ENCODE peak calls at places on chromosomes 7 and 10, in five cellular contexts. D is PC-3, X is psoas muscle, O is GM23338, R is fibroblast of lung. M is an unnamed sample.

GRCh38 chr7:142391191-142391992 is 133.5 kb upstream of the PRSS58 start:
- DNase-seq in D (peak; percentile 49), X (no peak), R (no peak), O (peak; percentile 84), M (no peak)

GRCh38 chr10:121654021-121654545 is 55.8 kb upstream of the FGFR2 start:
- DNase-seq in X (no peak), R (no peak), O (no peak), D (no peak), M (no peak)

GRCh38 chr7:105191329-105191728 is 177.3 kb downstream of the KMT2E start:
- DNase-seq in X (no peak), O (no peak), R (no peak), D (no peak), M (no peak)

GRCh38 chr7:77885155-77885554 is 86.6 kb downstream of the PHTF2 start:
- DNase-seq in X (no peak), R (no peak), O (no peak), D (no peak), M (no peak)

GRCh38 chr10:23512355-23513058 is 73.6 kb downstream of the OTUD1 start:
- DNase-seq in X (no peak), R (peak; percentile 94), O (no peak), D (peak; percentile 70), M (peak; percentile 54)

GRCh38 chr10:113222207-113222606 is 272.2 kb downstream of the TCF7L2 start:
- DNase-seq in D (no peak), R (no peak), O (peak; percentile 28), X (no peak), M (no peak)

GRCh38 chr7:27409776-27410175 is 167.2 kb downstream of the EVX1 start:
- DNase-seq in O (no peak), D (peak; percentile 55), X (no peak), R (peak; percentile 16), M (no peak)

GRCh38 chr7:127809285-127809702 is 157.3 kb downstream of the SND1 start:
- DNase-seq in R (peak; percentile 63), O (no peak), X (peak; percentile 42), D (peak; percentile 37), M (no peak)

GRCh38 chr7:136931169-136931867 is 62.9 kb downstream of the CHRM2 start:
- DNase-seq in O (no peak), D (no peak), X (no peak), R (no peak), M (no peak)

GRCh38 chr10:114258274-114258840 is 19.3 kb downstream of the VWA2 start:
- DNase-seq in O (no peak), X (no peak), R (peak; percentile 31), D (no peak), M (no peak)

DNA sequence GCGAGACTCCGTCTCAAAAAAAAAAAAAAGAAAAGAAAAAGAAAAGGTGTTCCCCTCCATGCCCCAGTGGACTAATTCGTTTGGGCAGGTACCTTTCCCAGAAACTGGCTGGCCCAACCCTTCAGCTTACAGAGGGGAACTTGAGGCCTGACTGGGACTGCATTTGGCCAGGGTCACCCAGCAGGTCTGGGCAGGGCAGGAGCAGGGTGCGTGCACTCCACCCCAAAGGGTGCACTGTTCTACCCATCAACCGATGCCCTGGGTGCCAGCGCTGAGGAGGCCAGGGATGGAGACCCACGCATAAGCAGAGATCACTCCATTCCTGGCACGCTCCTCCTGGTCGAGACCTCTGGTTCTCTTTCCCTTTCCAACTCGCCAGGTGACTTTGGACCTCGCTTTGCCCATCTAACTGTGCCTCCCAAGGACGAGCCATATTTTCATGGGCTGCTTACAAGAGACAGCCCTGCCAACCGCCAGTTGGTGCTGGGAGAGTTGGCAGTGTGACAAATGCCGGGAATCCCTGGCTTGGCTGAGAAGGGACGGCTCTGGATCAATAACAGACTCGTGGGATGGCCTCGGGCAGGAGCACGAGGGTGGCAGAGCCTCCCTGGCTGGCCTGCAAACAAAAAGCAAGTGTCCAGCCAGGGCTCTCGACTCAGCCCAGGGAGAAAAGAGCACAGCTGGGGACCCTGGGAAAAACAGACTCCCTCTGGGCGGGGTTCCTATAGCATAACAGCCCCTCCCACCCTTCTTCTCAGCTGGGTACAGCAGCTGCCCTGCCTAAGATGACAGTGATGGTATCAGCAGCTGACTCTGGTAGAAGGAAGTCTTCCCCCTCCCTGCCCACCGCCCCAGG is 7.9 kb downstream of the HSPB1 start:
- DNase-seq in D (no peak), X (no peak), R (no peak), O (no peak), M (no peak)
- H3K4me3 ChIP-seq in D (no peak overlapping the region), X (peak overlapping the region; percentile 24), R (no peak overlapping the region), O (no peak overlapping the region), M (no peak overlapping the region)

GRCh38 chr7:21617916-21618390 is 75.1 kb downstream of the DNAH11 start:
- DNase-seq in R (peak; percentile 82), X (peak; percentile 57), D (peak; percentile 88), O (no peak), M (no peak)
- H3K4me3 ChIP-seq in R (no peak overlapping the region), X (no peak overlapping the region), D (no peak overlapping the region), O (no peak overlapping the region), M (no peak overlapping the region)

DNA sequence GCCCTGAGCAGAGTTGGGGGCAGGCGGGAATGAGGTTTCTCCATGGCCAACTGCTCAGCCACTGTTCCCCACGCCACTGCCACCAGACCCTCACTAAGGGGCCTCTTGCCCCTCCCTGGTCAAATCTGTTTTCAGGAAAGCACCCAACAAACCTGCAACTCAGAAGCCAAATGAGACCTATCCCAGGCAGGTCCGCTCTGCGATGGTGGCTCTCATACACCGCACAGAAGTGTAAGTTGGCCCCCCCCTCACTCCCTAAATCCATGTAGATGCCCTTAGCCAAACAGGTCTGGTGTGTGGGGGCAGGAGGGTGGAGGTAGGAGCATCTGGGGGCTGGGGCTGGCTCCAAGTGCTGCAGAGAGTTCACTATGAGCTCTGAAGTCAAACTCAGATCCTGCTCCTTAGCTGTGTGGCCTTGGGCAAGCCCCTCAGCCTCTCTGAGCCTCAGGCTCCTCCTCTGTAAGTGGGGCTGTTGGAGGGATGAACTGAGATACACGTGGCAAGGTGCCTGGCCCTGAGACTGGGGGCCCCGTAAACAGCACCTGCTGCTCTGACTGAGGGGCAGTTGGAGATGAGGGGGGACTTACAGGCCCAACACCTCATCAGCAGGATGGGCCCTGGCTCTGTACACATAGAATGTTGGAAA is 1.1 kb downstream of the MMRN2 start:
- DNase-seq in X (no peak), O (no peak), D (no peak), R (no peak), M (no peak)
- H3K4me3 ChIP-seq in X (peak overlapping the region; percentile 59), O (no peak overlapping the region), D (no peak overlapping the region), R (no peak overlapping the region), M (no peak overlapping the region)

GRCh38 chr10:70283445-70284399 is at the start of gene NPFFR1:
- DNase-seq in O (peak; percentile 82), D (no peak), R (no peak), X (no peak), M (no peak)
- H3K4me3 ChIP-seq in O (peak within 1 kb of the TSS; percentile 59), D (no peak within 1 kb of the TSS), R (peak within 1 kb of the TSS; percentile 6), X (peak within 1 kb of the TSS; percentile 59), M (peak within 1 kb of the TSS; percentile 41)

GRCh38 chr7:151012921-151013347 is 11.4 kb downstream of the ATG9B start:
- DNase-seq in R (peak; percentile 33), X (no peak), O (peak; percentile 88), D (peak; percentile 35), M (no peak)
- H3K4me3 ChIP-seq in R (no peak overlapping the region), X (no peak overlapping the region), O (peak overlapping the region; percentile 75), D (no peak overlapping the region), M (peak overlapping the region; percentile 4)

GRCh38 chr10:100713049-100713858 is 32.1 kb upstream of the PAX2 start:
- DNase-seq in X (no peak), D (no peak), O (peak; percentile 63), R (no peak), M (no peak)

GRCh38 chr10:100713859-100714565 is 31.4 kb upstream of the PAX2 start:
- DNase-seq in X (no peak), O (peak; percentile 22), D (no peak), R (no peak), M (no peak)

GRCh38 chr10:100715445-100716385 is 29.7 kb upstream of the PAX2 start:
- DNase-seq in O (peak; percentile 76), D (no peak), X (no peak), R (no peak), M (no peak)

GRCh38 chr10:100714566-100714950 is 30.8 kb upstream of the PAX2 start:
- DNase-seq in O (no peak), D (no peak), X (no peak), R (no peak), M (no peak)

DNA sequence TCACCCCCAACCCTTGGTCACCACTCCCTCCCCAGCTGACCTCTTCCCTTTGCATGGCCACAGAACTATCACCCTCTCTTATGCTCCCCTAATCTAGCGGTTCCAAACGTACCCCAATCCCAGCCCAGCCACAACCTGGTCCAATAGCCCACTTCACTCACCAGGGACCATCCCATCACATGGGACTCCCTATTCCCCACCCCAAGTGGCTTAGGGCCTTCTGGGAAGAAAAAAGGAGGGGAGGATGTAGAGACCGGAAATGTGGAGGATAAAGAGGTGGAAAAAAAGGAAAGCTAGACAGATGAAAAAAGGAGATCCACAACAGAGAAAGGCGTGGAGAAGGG is 30.3 kb upstream of the PAX2 start:
- DNase-seq in X (no peak), O (peak; percentile 24), R (no peak), D (no peak), M (no peak)
- H3K4me3 ChIP-seq in X (peak overlapping the region; percentile 48), O (peak overlapping the region; percentile 65), R (no peak overlapping the region), D (no peak overlapping the region), M (no peak overlapping the region)

GRCh38 chr10:35396560-35397434 is 60.5 kb downstream of the CCNY start:
- DNase-seq in O (no peak), R (no peak), X (no peak), D (no peak), M (no peak)

GRCh38 chr10:35394934-35395333 is 58.6 kb downstream of the CCNY start:
- DNase-seq in O (no peak), R (no peak), D (peak; percentile 58), X (no peak), M (no peak)

GRCh38 chr10:35392482-35393230 is 56.3 kb downstream of the CCNY start:
- DNase-seq in X (no peak), O (no peak), D (no peak), R (no peak), M (no peak)

GRCh38 chr10:35391954-35392262 is 55.6 kb downstream of the CCNY start:
- DNase-seq in X (no peak), O (no peak), R (no peak), D (no peak), M (no peak)

DNA sequence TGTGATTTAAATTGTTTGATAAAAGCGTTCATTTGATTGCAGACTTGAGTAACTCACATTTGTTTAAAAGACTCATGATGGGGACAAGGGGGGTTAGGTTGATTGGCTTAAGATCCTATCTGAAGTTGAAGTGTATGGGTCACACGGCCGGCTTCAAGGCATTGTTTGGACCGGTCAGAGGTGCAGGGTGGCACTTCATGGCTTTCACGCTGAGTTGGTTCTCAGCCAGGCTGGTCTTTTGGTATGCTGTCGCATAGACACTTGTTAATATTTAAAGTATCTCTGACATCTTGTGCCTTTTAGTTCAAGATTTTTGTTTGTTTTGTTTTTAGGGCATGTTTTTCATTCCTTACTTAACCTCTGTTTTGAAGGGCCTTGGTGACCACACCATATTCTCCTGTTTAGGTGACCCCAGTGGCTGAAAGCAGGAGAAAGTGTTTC is 58.1 kb downstream of the CCNY start:
- DNase-seq in R (no peak), O (peak; percentile 52), X (no peak), D (no peak), M (no peak)
- H3K4me3 ChIP-seq in R (no peak overlapping the region), O (peak overlapping the region; percentile 7), X (no peak overlapping the region), D (no peak overlapping the region), M (no peak overlapping the region)

GRCh38 chr7:45112648-45113047 is 1.2 kb upstream of the TBRG4 start:
- DNase-seq in O (no peak), D (no peak), X (no peak), R (peak; percentile 50), M (no peak)
- H3K4me3 ChIP-seq in O (peak overlapping the region; percentile 99), D (peak overlapping the region; percentile 94), X (peak overlapping the region; percentile 90), R (peak overlapping the region; percentile 92), M (no peak overlapping the region)